ENCODE peak calls at places on chromosomes 7 and 10, in six cellular contexts. F is pancreas, L is globus pallidus, W is HT1080, V is Calu3, R is psoas muscle. N is an unnamed sample.

GRCh38 chr10:114694735-114695134 is 36.7 kb upstream of the ABLIM1 start:
- DNase-seq in F (no peak), L (no peak), W (no peak), V (peak), R (no peak), N (peak)

GRCh38 chr7:131279044-131279443 is 48.6 kb upstream of the MKLN1 start:
- DNase-seq in F (no peak), L (no peak), W (no peak), V (no peak), R (no peak), N (no peak)

GRCh38 chr10:89202033-89202425 is 5.1 kb downstream of the CH25H start:
- DNase-seq in F (no peak), L (no peak), W (no peak), V (no peak), R (no peak), N (no peak)

GRCh38 chr10:15571570-15571969 is 148.2 kb downstream of the ITGA8 start:
- DNase-seq in F (no peak), L (no peak), W (no peak), V (no peak), R (no peak), N (no peak)

GRCh38 chr7:142323706-142324105 is 65.8 kb upstream of the PRSS58 start:
- DNase-seq in F (peak), L (peak), W (peak), V (peak), R (peak), N (peak)

GRCh38 chr10:33109788-33110469 is 151.9 kb upstream of the ITGB1 start:
- DNase-seq in F (no peak), L (no peak), W (no peak), V (no peak), R (no peak), N (no peak)

GRCh38 chr10:3102721-3103410 is 35.5 kb downstream of the PFKP start:
- DNase-seq in F (no peak), L (peak), W (no peak), V (no peak), R (no peak), N (no peak)

GRCh38 chr7:24732646-24733413 is 24.4 kb downstream of the GSDME start:
- DNase-seq in F (no peak), L (no peak), W (peak), V (no peak), R (no peak), N (peak)

GRCh38 chr7:154430640-154431039 is 378.4 kb downstream of the DPP6 start:
- DNase-seq in F (no peak), L (no peak), W (no peak), V (no peak), R (no peak), N (no peak)

GRCh38 chr10:35641430-35642015 is 573 bp downstream of the FZD8 start:
- DNase-seq in F (no peak), L (no peak), W (peak), V (no peak), R (no peak), N (no peak)

GRCh38 chr10:19683326-19683725 is 132.9 kb upstream of the PLXDC2 start:
- DNase-seq in F (no peak), L (no peak), W (no peak), V (no peak), R (no peak), N (no peak)

GRCh38 chr7:102404005-102404861 is 8.1 kb downstream of the PRKRIP1 start:
- DNase-seq in F (no peak), L (no peak), W (peak), V (peak), R (no peak), N (peak)

GRCh38 chr7:97798036-97799019 is 66.4 kb downstream of the TAC1 start:
- DNase-seq in F (no peak), L (no peak), W (no peak), V (no peak), R (no peak), N (no peak)

GRCh38 chr10:86635402-86635801 is 18.9 kb upstream of the OPN4 start:
- DNase-seq in F (no peak), L (no peak), W (peak), V (no peak), R (no peak), N (no peak)

GRCh38 chr7:50281680-50282445 is 22.7 kb upstream of the IKZF1 start:
- DNase-seq in F (no peak), L (peak), W (no peak), V (no peak), R (no peak), N (no peak)

GRCh38 chr10:96268341-96268909 is 2.9 kb downstream of the BLNK start:
- DNase-seq in F (no peak), L (no peak), W (no peak), V (no peak), R (no peak), N (no peak)

GRCh38 chr7:322111-322671 is 32.2 kb downstream of the FOXL3 start:
- DNase-seq in F (peak), L (no peak), W (no peak), V (peak), R (peak), N (peak)

GRCh38 chr10:18325889-18326531 is 185.8 kb downstream of the CACNB2 start:
- DNase-seq in F (no peak), L (no peak), W (no peak), V (no peak), R (no peak), N (no peak)

GRCh38 chr7:39375047-39375873 is 190.9 kb upstream of the YAE1 start:
- DNase-seq in F (no peak), L (no peak), W (no peak), V (no peak), R (no peak), N (no peak)

GRCh38 chr7:73451780-73452398 is 18.3 kb downstream of the FZD9 start:
- DNase-seq in F (no peak), L (peak), W (peak), V (peak), R (no peak), N (peak)

GRCh38 chr7:41656357-41656756 is 46.5 kb downstream of the INHBA start:
- DNase-seq in F (no peak), L (no peak), W (peak), V (no peak), R (no peak), N (no peak)

GRCh38 chr10:811781-812180 is 119.7 kb downstream of the LARP4B start:
- DNase-seq in F (no peak), L (no peak), W (no peak), V (no peak), R (no peak), N (no peak)

GRCh38 chr10:79055892-79056291 is 12.9 kb upstream of the ZMIZ1 start:
- DNase-seq in F (no peak), L (no peak), W (no peak), V (no peak), R (no peak), N (no peak)

GRCh38 chr7:120729300-120729699 is 128.6 kb downstream of the TSPAN12 start:
- DNase-seq in F (no peak), L (no peak), W (no peak), V (no peak), R (no peak), N (no peak)

GRCh38 chr10:11373626-11374310 is 237.7 kb downstream of the USP6NL start:
- DNase-seq in F (no peak), L (no peak), W (no peak), V (no peak), R (no peak), N (no peak)

GRCh38 chr7:11026452-11027359 is 53.0 kb downstream of the PHF14 start:
- DNase-seq in F (no peak), L (no peak), W (no peak), V (no peak), R (no peak), N (no peak)

GRCh38 chr7:2465928-2466327 is 10.3 kb downstream of the GRIFIN start:
- DNase-seq in F (no peak), L (peak), W (no peak), V (no peak), R (no peak), N (no peak)